ENCODE peak calls at places on chromosomes 12 and 14, in five cellular contexts. R, Y, I, K and V are unnamed samples. For H3K27me3, the result is how much of the 10 kb centered on the place peaks cover.

GRCh38 chr12:15700595-15700994 is 88.6 kb downstream of the EPS8 start:
- DNase-seq in R (no peak), Y (no peak), I (no peak), K (no peak), V (no peak)

GRCh38 chr12:43332977-43333649 is 218.9 kb downstream of the ADAMTS20 start:
- DNase-seq in R (no peak), Y (no peak), I (no peak), K (no peak), V (no peak)

GRCh38 chr12:83573676-83574075 is 887.0 kb downstream of the TMTC2 start:
- DNase-seq in R (no peak), Y (peak), I (no peak), K (no peak), V (no peak)

GRCh38 chr14:73943083-73943482 is 6.8 kb downstream of the FAM161B start:
- DNase-seq in R (no peak), Y (peak), I (peak), K (peak), V (no peak)

GRCh38 chr14:43687866-43688265 is 819.2 kb downstream of the FSCB start:
- DNase-seq in R (no peak), Y (no peak), I (no peak), K (no peak), V (no peak)

GRCh38 chr12:6959376-6960290 is 8.5 kb downstream of the PTPN6 start:
- DNase-seq in R (peak), Y (peak), I (peak), K (peak), V (no peak)

GRCh38 chr12:19183121-19183838 is 53.7 kb downstream of the PLEKHA5 start:
- DNase-seq in R (peak), Y (no peak), I (no peak), K (no peak), V (no peak)

GRCh38 chr14:53882684-53883083 is 73.9 kb downstream of the BMP4 start:
- DNase-seq in R (no peak), Y (no peak), I (no peak), K (no peak), V (no peak)

GRCh38 chr12:52181757-52182156 is 10.1 kb downstream of the KRT80 start:
- DNase-seq in R (peak), Y (no peak), I (no peak), K (no peak), V (no peak)

GRCh38 chr12:132079190-132079589 is 64.9 kb downstream of the DDX51 start:
- DNase-seq in R (no peak), Y (no peak), I (no peak), K (no peak), V (no peak)

GRCh38 chr12:13187399-13187798 is 9.1 kb upstream of the EMP1 start:
- DNase-seq in R (no peak), Y (no peak), I (no peak), K (no peak), V (no peak)

GRCh38 chr14:91373591-91374245 is 43.9 kb downstream of the CCDC88C start:
- DNase-seq in R (no peak), Y (no peak), I (no peak), K (no peak), V (peak)

GRCh38 chr12:69431604-69432222 is 38.5 kb upstream of the FRS2 start:
- DNase-seq in R (no peak), Y (no peak), I (no peak), K (no peak), V (no peak)

GRCh38 chr14:78933948-78934524 is 763.9 kb downstream of the NRXN3 start:
- DNase-seq in R (no peak), Y (no peak), I (no peak), K (no peak), V (no peak)

GRCh38 chr14:73633517-73634332 is 11.1 kb upstream of the DNAL1 start:
- DNase-seq in R (peak), Y (peak), I (peak), K (peak), V (peak)

GRCh38 chr12:116959845-116960514 is 49.2 kb downstream of the FBXW8 start:
- DNase-seq in R (no peak), Y (no peak), I (no peak), K (no peak), V (no peak)

GRCh38 chr12:75578546-75578945 is 67.1 kb upstream of the KRR1 start:
- DNase-seq in R (no peak), Y (no peak), I (no peak), K (no peak), V (no peak)

GRCh38 chr12:108508243-108508642 is 6.8 kb upstream of the FICD start:
- DNase-seq in R (no peak), Y (no peak), I (no peak), K (no peak), V (no peak)

GRCh38 chr12:2743478-2743877 is 51.3 kb upstream of the FKBP4 start:
- DNase-seq in R (no peak), Y (no peak), I (no peak), K (no peak), V (no peak)

GRCh38 chr14:99272669-99273024 is 650 bp upstream of the BCL11B start:
- DNase-seq in R (no peak), Y (no peak), I (no peak), K (no peak), V (no peak)

GRCh38 chr14:71202881-71203280 is 295.6 kb downstream of the PCNX1 start:
- DNase-seq in R (no peak), Y (no peak), I (no peak), K (no peak), V (no peak)

GRCh38 chr12:9668141-9669018 is 1.1 kb upstream of the CLEC2D start:
- DNase-seq in R (no peak), Y (no peak), I (no peak), K (no peak), V (no peak)

GRCh38 chr12:14774074-14774943 is 29.0 kb downstream of the WBP11 start:
- DNase-seq in R (peak), Y (peak), I (peak), K (peak), V (peak)

GRCh38 chr12:128823216-128823915 is 392 bp downstream of the SLC15A4 start:
- DNase-seq in R (peak), Y (peak), I (peak), K (no peak), V (peak)

DNA sequence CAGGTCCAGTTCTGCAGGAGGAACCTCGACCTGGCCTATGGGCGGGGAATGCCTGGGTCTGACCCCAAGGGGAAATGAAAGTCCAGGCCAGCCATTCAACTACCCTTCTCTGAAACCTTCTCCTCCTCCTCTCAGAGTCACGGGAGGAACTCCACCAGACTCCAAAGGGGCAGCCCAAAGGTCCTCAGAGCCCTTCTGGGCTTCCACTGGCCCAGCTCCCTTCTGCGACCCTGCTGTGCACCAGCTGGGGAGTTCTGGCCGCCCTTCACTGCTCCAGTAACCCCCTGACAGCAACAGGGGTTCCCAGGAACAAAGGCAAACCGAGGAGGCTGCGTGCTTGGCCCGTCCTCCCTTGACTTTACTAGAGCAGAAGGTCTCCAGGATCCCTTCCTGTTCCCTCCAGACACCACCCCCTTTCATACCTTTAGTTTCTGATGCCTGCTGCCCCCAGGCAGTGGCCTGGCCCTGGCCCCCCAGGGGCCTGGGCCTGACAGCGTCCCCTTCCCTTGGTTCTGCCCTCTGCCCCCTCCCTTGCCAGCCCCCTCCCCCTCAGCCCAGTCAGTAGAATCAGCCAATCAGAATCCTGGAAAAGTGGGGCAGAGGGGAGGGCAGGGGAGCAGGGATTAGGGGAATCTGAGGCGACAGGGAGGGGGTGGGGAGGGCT is 850 bp upstream of the ZNF385A start:
- DNase-seq in R (no peak), Y (no peak), I (no peak), K (no peak), V (no peak)
- H3K27ac ChIP-seq in R (peak), Y (peak), I (peak), K (peak), V (no peak)

GRCh38 chr12:113019045-113019444 is 37.5 kb upstream of the DTX1 start:
- DNase-seq in R (no peak), Y (no peak), I (no peak), K (no peak), V (no peak)
- H3K27me3 ChIP-seq in R (under half), Y (under half), I (under half), K (under half), V (under half)

GRCh38 chr12:124554429-124555029 is 12.9 kb downstream of the NCOR2 start:
- DNase-seq in R (peak), Y (no peak), I (no peak), K (no peak), V (no peak)

GRCh38 chr12:124553862-124554428 is 13.5 kb downstream of the NCOR2 start:
- DNase-seq in R (peak), Y (no peak), I (no peak), K (no peak), V (no peak)

GRCh38 chr12:124556896-124557501 is 10.4 kb downstream of the NCOR2 start:
- DNase-seq in R (peak), Y (no peak), I (no peak), K (no peak), V (no peak)

GRCh38 chr12:124556067-124556466 is 11.3 kb downstream of the NCOR2 start:
- DNase-seq in R (peak), Y (no peak), I (no peak), K (no peak), V (no peak)

GRCh38 chr12:124555168-124555928 is 12.1 kb downstream of the NCOR2 start:
- DNase-seq in R (peak), Y (no peak), I (no peak), K (no peak), V (no peak)
- H3K27ac ChIP-seq in R (no peak), Y (peak), I (no peak), K (no peak), V (no peak)

GRCh38 chr14:50845166-50845565 is 14.2 kb upstream of the NIN start:
- DNase-seq in R (no peak), Y (no peak), I (no peak), K (no peak), V (no peak)
- H3K27me3 ChIP-seq in R (under half), Y (under half), I (under half), K (under half), V (under half)

GRCh38 chr14:89393346-89393745 is 23.7 kb downstream of the FOXN3 start:
- DNase-seq in R (no peak), Y (no peak), I (no peak), K (no peak), V (no peak)

GRCh38 chr14:89391556-89391955 is 25.5 kb downstream of the FOXN3 start:
- DNase-seq in R (no peak), Y (no peak), I (no peak), K (no peak), V (no peak)

GRCh38 chr14:89388853-89389252 is 28.2 kb downstream of the FOXN3 start:
- DNase-seq in R (no peak), Y (no peak), I (no peak), K (no peak), V (no peak)

GRCh38 chr14:89387922-89388685 is 28.9 kb downstream of the FOXN3 start:
- DNase-seq in R (no peak), Y (no peak), I (no peak), K (no peak), V (no peak)

DNA sequence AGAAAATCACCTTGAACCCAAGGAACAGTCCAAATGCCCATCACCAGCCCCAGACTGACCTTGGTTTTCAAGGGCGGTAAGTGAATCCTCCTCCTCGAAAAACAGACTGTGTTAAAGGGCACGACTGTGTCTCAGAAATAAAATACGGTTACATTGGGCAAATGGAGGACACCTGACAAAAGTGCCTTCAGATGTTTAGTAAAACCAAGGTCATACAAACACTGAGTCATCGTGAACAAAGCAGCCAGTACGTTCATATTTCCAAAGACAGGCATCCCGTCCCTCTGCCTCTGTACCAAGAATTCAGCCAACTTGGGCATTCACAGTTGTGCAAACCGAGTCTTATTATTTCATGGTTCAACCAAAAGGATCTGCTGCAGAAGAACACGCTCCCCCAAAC is 25.9 kb downstream of the FOXN3 start:
- DNase-seq in R (no peak), Y (no peak), I (no peak), K (no peak), V (no peak)
- H3K27ac ChIP-seq in R (no peak), Y (peak), I (no peak), K (no peak), V (no peak)

DNA sequence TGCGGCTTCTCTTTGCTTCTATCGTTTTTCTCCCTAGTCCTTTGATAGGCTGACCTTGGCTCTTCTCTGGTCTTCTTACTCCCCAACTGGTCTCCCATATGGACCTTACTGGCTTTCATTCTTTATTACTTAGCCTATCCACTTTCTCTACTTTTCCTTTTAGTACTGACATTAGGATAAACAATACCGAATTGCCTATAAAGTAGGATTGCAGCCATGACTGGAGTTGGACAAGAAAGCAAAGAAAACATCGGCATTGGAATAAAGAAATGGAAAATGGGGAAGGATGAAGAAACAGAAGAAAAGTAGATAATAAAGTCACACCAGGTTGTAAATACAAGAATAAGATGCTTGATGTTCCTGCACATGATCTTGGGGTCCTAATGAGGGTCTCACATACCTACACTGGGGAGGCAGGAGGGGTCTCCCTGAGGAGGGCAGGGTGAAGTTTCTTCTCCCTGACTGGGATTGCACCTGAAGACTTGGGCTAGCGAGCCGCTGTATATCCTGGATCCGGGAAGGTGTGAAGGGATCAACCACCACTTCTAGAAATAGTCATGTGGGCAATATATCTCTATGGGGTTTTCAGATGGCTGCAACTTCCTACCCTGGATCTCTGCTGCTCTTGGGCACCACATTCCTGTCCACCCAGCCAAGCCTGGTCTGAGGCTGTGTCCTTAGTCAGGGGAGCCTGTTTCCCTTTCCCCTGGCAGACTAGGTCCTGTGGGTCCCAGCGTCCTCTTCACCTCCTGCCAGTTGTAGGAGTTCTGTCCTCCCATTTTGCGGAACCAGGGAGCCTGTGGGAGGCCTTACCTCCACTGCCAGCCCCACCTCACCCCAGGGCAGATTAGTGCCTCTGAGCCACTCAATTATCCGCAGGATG is 13.1 kb downstream of the NKX2-1 start:
- DNase-seq in R (no peak), Y (no peak), I (no peak), K (no peak), V (no peak)
- H3K27me3 ChIP-seq in R (half or more), Y (half or more), I (half or more), K (half or more), V (half or more)

DNA sequence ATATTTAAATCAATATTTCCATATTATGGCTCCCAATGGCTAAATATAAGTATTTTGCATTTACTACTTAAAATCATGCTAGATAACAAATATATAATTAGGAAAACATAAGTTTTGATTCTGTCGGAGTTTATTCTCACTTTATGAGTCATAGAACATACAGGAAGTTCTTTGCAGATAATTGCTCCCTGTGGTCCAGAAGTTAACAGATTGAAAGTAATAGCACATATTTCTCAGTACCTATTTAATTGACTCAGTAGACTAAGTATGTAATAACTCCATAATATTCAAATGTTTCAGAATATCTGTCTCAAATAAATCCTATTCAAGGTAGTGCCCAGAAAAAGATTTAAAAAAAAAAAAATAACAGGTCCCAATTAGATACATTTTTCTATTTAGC is 806.0 kb upstream of the ATXN7L3B start:
- DNase-seq in R (no peak), Y (no peak), I (no peak), K (no peak), V (no peak)
- H3K27ac ChIP-seq in R (no peak), Y (no peak), I (no peak), K (no peak), V (no peak)

DNA sequence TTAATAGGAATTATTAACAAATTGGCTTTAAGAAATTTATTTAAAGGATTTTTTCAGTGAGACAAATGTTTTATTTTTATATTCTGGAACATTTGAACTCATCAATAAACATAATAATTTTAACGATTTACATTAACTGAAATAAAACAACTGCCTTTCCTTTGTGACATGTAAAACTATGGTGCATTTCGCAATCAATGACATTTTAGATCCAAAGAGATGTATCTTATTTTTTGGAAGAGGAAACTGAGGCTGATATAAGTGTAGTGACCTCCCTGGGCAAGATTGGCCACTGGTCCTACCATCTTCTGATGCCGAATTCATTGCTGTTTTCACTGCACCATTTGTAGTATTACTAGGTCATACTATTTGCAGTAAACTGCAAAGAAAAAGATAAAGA is 2.5 kb upstream of the RNU6-8 start:
- DNase-seq in R (no peak), Y (no peak), I (no peak), K (no peak), V (no peak)
- H3K27me3 ChIP-seq in R (under half), Y (under half), I (under half), K (under half), V (under half)

DNA sequence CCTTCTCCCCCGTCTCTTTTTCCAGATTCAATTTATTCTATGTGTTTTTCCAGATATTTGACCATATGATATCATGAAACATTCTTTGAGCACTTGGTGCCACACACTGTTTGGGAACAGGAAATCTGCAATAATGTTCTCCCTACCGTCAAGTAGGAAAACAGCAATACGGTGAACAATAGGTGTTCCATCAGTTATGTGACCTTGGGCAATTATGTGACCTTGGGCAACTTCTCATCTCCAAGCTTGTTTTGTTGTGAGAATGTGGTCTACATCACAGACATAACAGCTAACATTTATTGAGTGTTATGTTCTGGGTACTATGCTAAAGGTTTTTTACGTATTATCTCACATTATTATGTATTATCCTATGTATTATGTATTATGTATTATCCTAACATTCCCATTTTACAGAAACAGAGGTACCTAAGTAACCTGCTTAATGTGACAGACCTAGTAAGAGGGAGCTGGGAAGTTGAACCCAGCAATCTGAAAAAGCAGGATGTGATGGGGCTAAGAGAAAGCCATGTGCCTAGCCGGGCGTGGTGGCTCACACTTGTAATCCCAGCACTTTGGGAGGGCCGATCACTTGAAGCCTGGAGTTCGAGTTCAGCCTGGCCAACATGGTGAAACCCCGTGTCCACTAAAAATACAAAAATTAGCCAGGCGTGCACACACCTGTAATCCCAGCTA is 1.2 kb upstream of the NEK9 start:
- DNase-seq in R (no peak), Y (no peak), I (no peak), K (no peak), V (no peak)
- H3K27ac ChIP-seq in R (peak), Y (peak), I (peak), K (peak), V (no peak)